ENCODE peak calls at places on chromosomes 7 and 10, in eight cellular contexts. P is PC-3, H is H1, O is left ventricle myocardium inferior, M is epithelial cell of proximal tubule, Y is tibial artery, V is thoracic aorta, U is tibial nerve. S is an unnamed sample.

GRCh38 chr10:48926255-48926654 is 13.4 kb downstream of the LRRC18 start:
- DNase-seq in P (no peak), H (no peak), O (no peak), M (no peak), Y (no peak), V (no peak), U (no peak), S (no peak)

GRCh38 chr7:157139142-157140117 is 704 bp downstream of the UBE3C start:
- DNase-seq in P (peak; percentile 31), H (no peak), O (peak; percentile 42), M (no peak), Y (peak; percentile 30), V (no peak), U (peak; percentile 8), S (peak; percentile 52)

GRCh38 chr7:97018126-97018601 is 6.5 kb downstream of the DLX5 start:
- DNase-seq in P (no peak), H (no peak), O (no peak), M (no peak), Y (no peak), V (no peak), U (no peak), S (no peak)

GRCh38 chr10:58475322-58476277 is 37.1 kb upstream of the BICC1 start:
- DNase-seq in P (peak; percentile 43), H (no peak), O (no peak), M (no peak), Y (no peak), V (no peak), U (no peak), S (peak; percentile 85)

GRCh38 chr7:96026006-96026405 is 253.7 kb downstream of the DYNC1I1 start:
- DNase-seq in P (no peak), H (no peak), O (no peak), M (no peak), Y (no peak), V (no peak), U (no peak), S (no peak)

GRCh38 chr7:93232673-93233018 is 480 bp downstream of the VPS50 start:
- DNase-seq in P (no peak), H (no peak), O (no peak), M (no peak), Y (no peak), V (no peak), U (no peak), S (peak; percentile 4)

GRCh38 chr10:22761569-22762220 is 47.3 kb upstream of the PIP4K2A start:
- DNase-seq in P (no peak), H (no peak), O (no peak), M (no peak), Y (no peak), V (no peak), U (no peak), S (no peak)

GRCh38 chr7:103710247-103710646 is 264.2 kb upstream of the SLC26A5 start:
- DNase-seq in P (peak; percentile 58), H (no peak), O (no peak), M (no peak), Y (no peak), V (no peak), U (no peak), S (peak; percentile 53)

GRCh38 chr10:86872757-86873156 is 84.7 kb downstream of the MMRN2 start:
- DNase-seq in P (no peak), H (no peak), O (no peak), M (no peak), Y (peak; percentile 29), V (no peak), U (peak; percentile 14), S (peak; percentile 45)

GRCh38 chr10:99631496-99631895 is 11.3 kb upstream of the SLC25A28 start:
- DNase-seq in P (no peak), H (no peak), O (no peak), M (no peak), Y (no peak), V (no peak), U (no peak), S (peak; percentile 56)

GRCh38 chr7:45973725-45974532 is 52.9 kb upstream of the IGFBP3 start:
- DNase-seq in P (peak; percentile 49), H (no peak), O (no peak), M (no peak), Y (no peak), V (no peak), U (no peak), S (no peak)

GRCh38 chr7:74183653-74184450 is 9.7 kb downstream of the EIF4H start:
- DNase-seq in P (peak; percentile 62), H (no peak), O (no peak), M (no peak), Y (no peak), V (no peak), U (no peak), S (no peak)

GRCh38 chr10:79335470-79336235 is 11.6 kb upstream of the PPIF start:
- DNase-seq in P (no peak), H (no peak), O (no peak), M (no peak), Y (no peak), V (no peak), U (no peak), S (no peak)

GRCh38 chr10:28125701-28126100 is 126.8 kb upstream of the ODAD2 start:
- DNase-seq in P (peak; percentile 14), H (no peak), O (no peak), M (no peak), Y (no peak), V (no peak), U (no peak), S (peak; percentile 28)

GRCh38 chr7:131189488-131189887 is 138.2 kb upstream of the MKLN1 start:
- DNase-seq in P (no peak), H (no peak), O (no peak), M (no peak), Y (no peak), V (no peak), U (no peak), S (no peak)

GRCh38 chr7:15723840-15724239 is 37.4 kb upstream of the MEOX2 start:
- DNase-seq in P (no peak), H (no peak), O (no peak), M (no peak), Y (no peak), V (no peak), U (no peak), S (no peak)

GRCh38 chr10:73999703-74000102 is 1.8 kb downstream of the VCL start:
- DNase-seq in P (peak; percentile 76), H (no peak), O (no peak), M (no peak), Y (no peak), V (no peak), U (no peak), S (peak; percentile 62)

GRCh38 chr10:126598009-126598408 is 72.5 kb downstream of the C10orf90 start:
- DNase-seq in P (peak; percentile 75), H (no peak), O (no peak), M (no peak), Y (no peak), V (no peak), U (no peak), S (peak; percentile 50)

GRCh38 chr10:33331020-33331557 is 3.4 kb downstream of the NRP1 start:
- DNase-seq in P (peak; percentile 71), H (no peak), O (no peak), M (no peak), Y (no peak), V (no peak), U (no peak), S (no peak)
- H3K4me3 ChIP-seq in P (peak overlapping the region; percentile 69), H (no peak overlapping the region), O (peak overlapping the region; percentile 82), M (peak overlapping the region; percentile 80), Y (peak overlapping the region; percentile 67), V (peak overlapping the region; percentile 94), U (no peak overlapping the region), S (peak overlapping the region; percentile 88)

GRCh38 chr7:148884049-148884298 is at the start of gene EZH2:
- DNase-seq in P (no peak), H (no peak), O (no peak), M (no peak), Y (no peak), V (no peak), U (no peak), S (no peak)

GRCh38 chr7:148883233-148884048 is 650 bp downstream of the EZH2 start:
- DNase-seq in P (peak; percentile 3), H (no peak), O (peak; percentile 34), M (no peak), Y (peak; percentile 44), V (no peak), U (peak; percentile 9), S (peak; percentile 3)

GRCh38 chr7:148882668-148883232 is 1.3 kb downstream of the EZH2 start:
- DNase-seq in P (peak; percentile 7), H (no peak), O (no peak), M (no peak), Y (no peak), V (no peak), U (no peak), S (no peak)

GRCh38 chr7:148884299-148885022 is 370 bp upstream of the EZH2 start:
- DNase-seq in P (peak; percentile 92), H (peak; percentile 56), O (peak; percentile 93), M (no peak), Y (peak; percentile 87), V (peak; percentile 41), U (peak; percentile 84), S (peak; percentile 94)

DNA sequence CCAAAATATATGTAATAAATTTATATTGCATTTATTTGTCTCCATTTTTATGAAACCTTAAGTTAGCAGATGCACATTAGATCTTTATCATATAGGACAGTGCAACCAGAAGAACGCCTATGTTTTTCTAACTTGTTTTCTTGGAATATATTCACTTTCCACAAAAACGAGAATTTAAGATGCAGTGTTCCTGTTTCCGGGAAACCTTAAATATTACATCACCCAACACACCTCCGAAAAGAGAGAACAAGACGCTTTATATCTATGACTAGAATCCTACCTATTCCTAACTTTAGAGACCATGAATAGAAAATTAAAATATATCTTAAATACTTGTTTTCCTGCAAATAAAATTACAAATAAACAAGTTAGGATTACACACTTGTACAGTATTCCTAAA is 1.9 kb downstream of the EZH2 start:
- DNase-seq in P (no peak), H (no peak), O (no peak), M (no peak), Y (no peak), V (no peak), U (no peak), S (no peak)
- TF ChIP-seq CTCF in P (no peak), H (no peak), O (no peak), M (no peak), Y (no peak), V (no peak), U (no peak), S (no peak)

GRCh38 chr7:121924273-121925184 is 51.6 kb downstream of the PTPRZ1 start:
- DNase-seq in P (no peak), H (no peak), O (no peak), M (no peak), Y (no peak), V (no peak), U (no peak), S (no peak)
- H3K4me3 ChIP-seq in P (no peak overlapping the region), H (no peak overlapping the region), O (no peak overlapping the region), M (no peak overlapping the region), Y (no peak overlapping the region), V (no peak overlapping the region), U (no peak overlapping the region), S (no peak overlapping the region)

DNA sequence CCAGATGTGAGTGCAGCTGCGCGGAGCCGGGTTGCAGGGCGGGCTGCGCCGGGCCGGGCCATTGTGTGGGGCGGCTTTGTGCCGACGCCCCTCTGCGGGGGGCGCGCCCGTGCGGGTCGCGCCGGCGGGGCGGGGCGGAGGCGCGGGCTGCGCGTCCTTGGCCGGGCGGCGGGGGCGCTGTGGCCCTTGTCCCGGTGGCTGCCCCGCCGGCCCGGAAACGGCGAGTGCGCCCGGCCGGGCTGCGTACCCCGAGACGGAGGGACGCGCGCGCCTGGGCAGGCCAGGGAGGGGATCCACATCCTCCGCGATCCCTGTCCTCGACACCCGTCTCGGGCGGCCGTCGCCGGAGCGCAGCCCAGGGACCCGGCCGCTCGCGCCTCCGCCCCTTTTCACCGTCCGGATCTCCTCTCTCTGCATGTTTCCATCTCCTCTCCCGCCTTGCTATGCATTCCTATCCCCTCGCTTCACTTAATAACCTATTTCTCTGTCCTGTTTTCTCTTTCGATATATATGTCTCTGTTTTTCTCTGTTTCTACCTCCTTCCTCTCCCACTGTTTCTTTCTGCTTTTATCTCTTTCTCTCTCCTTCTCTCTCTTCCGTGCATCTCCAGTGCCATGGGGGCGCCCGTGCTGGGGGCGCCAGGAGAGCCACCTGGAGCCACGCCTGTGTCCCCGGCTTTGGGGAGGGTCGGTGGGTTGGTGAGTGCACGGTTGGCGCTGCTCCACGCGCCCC is 765 bp downstream of the PFKFB3 start:
- DNase-seq in P (peak; percentile 31), H (no peak), O (peak; percentile 67), M (no peak), Y (peak; percentile 52), V (no peak), U (no peak), S (peak; percentile 56)
- TF ChIP-seq CTCF in P (no peak), H (peak; percentile 56), O (peak; percentile 48), M (peak; percentile 24), Y (no peak), V (no peak), U (peak; percentile 15), S (peak; percentile 1)